ENCODE peak calls at places on chromosomes 11 and 22, in five cellular contexts. T is GM23338, N is fibroblast of lung, S is left ventricle myocardium inferior, I is fibroblast of mammary gland. Z is an unnamed sample.

GRCh38 chr11:43197357-43197756 is 114.4 kb upstream of the API5 start:
- DNase-seq in T (no peak), N (no peak), S (no peak), I (no peak), Z (no peak)

GRCh38 chr22:49299821-49300231 is 527.8 kb downstream of the BRD1 start:
- DNase-seq in T (no peak), N (no peak), S (no peak), I (no peak), Z (no peak)

GRCh38 chr22:41603873-41604332 is 14.3 kb upstream of the PMM1 start:
- DNase-seq in T (no peak), N (no peak), S (no peak), I (no peak), Z (no peak)

GRCh38 chr11:44008698-44009097 is 39.1 kb upstream of the ACCSL start:
- DNase-seq in T (no peak), N (no peak), S (no peak), I (no peak), Z (no peak)

GRCh38 chr11:102429691-102430090 is 22.9 kb downstream of the TMEM123 start:
- DNase-seq in T (no peak), N (no peak), S (no peak), I (no peak), Z (no peak)

GRCh38 chr11:116885951-116886629 is 48.7 kb upstream of the APOA1 start:
- DNase-seq in T (no peak), N (peak), S (no peak), I (peak), Z (no peak)

GRCh38 chr11:122879785-122880184 is 2.8 kb upstream of the JHY start:
- DNase-seq in T (peak), N (no peak), S (no peak), I (no peak), Z (no peak)

GRCh38 chr11:92642146-92642919 is 327.1 kb upstream of the MTNR1B start:
- DNase-seq in T (no peak), N (no peak), S (no peak), I (no peak), Z (peak)

GRCh38 chr11:111207213-111207612 is 38.3 kb upstream of the POU2AF2 start:
- DNase-seq in T (no peak), N (no peak), S (no peak), I (no peak), Z (no peak)

GRCh38 chr11:46127150-46127638 is 5.9 kb upstream of the PHF21A start:
- DNase-seq in T (peak), N (peak), S (no peak), I (peak), Z (peak)

GRCh38 chr11:59262419-59262818 is 49.7 kb upstream of the MPEG1 start:
- DNase-seq in T (no peak), N (no peak), S (no peak), I (no peak), Z (no peak)

GRCh38 chr11:117437041-117437790 is 109.6 kb downstream of the CEP164 start:
- DNase-seq in T (no peak), N (no peak), S (no peak), I (no peak), Z (no peak)

GRCh38 chr11:65506770-65507485 is 8.1 kb downstream of the MALAT1 start:
- DNase-seq in T (peak), N (peak), S (no peak), I (peak), Z (peak)

GRCh38 chr22:27804683-27805297 is 3.2 kb upstream of the MN1 start:
- DNase-seq in T (peak), N (peak), S (peak), I (peak), Z (no peak)

GRCh38 chr11:46295312-46295995 is 18.0 kb downstream of the CREB3L1 start:
- DNase-seq in T (peak), N (peak), S (peak), I (peak), Z (peak)

GRCh38 chr11:131157678-131158077 is 212.7 kb upstream of the NTM start:
- DNase-seq in T (no peak), N (no peak), S (no peak), I (no peak), Z (no peak)

GRCh38 chr22:49995413-49996191 is 17.0 kb downstream of the IL17REL start:
- DNase-seq in T (no peak), N (no peak), S (no peak), I (no peak), Z (no peak)

GRCh38 chr11:116312560-116313340 is 460.0 kb downstream of the BUD13 start:
- DNase-seq in T (peak), N (peak), S (peak), I (peak), Z (no peak)

GRCh38 chr11:26399336-26399735 is 67.4 kb downstream of the ANO3 start:
- DNase-seq in T (no peak), N (peak), S (no peak), I (peak), Z (no peak)

GRCh38 chr22:42747701-42748513 is 27.2 kb upstream of the A4GALT start:
- DNase-seq in T (no peak), N (peak), S (no peak), I (peak), Z (peak)

GRCh38 chr11:66906077-66906929 is 49.4 kb downstream of the LRFN4 start:
- DNase-seq in T (no peak), N (peak), S (peak), I (peak), Z (peak)

GRCh38 chr22:24833881-24834495 is 28.0 kb downstream of the SGSM1 start:
- DNase-seq in T (no peak), N (no peak), S (no peak), I (no peak), Z (no peak)

GRCh38 chr22:20970939-20971657 is 4.0 kb downstream of the AIFM3 start:
- DNase-seq in T (no peak), N (no peak), S (no peak), I (no peak), Z (no peak)

GRCh38 chr22:29216873-29217666 is 11.4 kb downstream of the EMID1 start:
- DNase-seq in T (no peak), N (no peak), S (no peak), I (no peak), Z (no peak)

GRCh38 chr11:83241291-83241946 is 44.7 kb downstream of the CCDC90B start:
- DNase-seq in T (peak), N (peak), S (no peak), I (peak), Z (peak)

GRCh38 chr11:70671611-70672010 is 273.3 kb downstream of the CTTN start:
- DNase-seq in T (no peak), N (no peak), S (no peak), I (no peak), Z (no peak)

GRCh38 chr11:116993599-116993998 is 104.6 kb downstream of the SIK3 start:
- DNase-seq in T (peak), N (peak), S (no peak), I (peak), Z (peak)

GRCh38 chr22:49508561-49508960 is 319.1 kb downstream of the BRD1 start:
- DNase-seq in T (no peak), N (no peak), S (no peak), I (no peak), Z (no peak)

GRCh38 chr22:38755155-38755910 is 465 bp downstream of the SUN2 start:
- DNase-seq in T (peak), N (peak), S (peak), I (peak), Z (peak)

GRCh38 chr11:62398011-62398994 is 20.5 kb upstream of the SCGB1A1 start:
- DNase-seq in T (no peak), N (peak), S (peak), I (peak), Z (peak)

GRCh38 chr22:41034741-41035140 is 57.7 kb upstream of the EP300 start:
- DNase-seq in T (no peak), N (no peak), S (no peak), I (no peak), Z (no peak)

GRCh38 chr11:86888164-86888977 is 66.8 kb downstream of the FZD4 start:
- DNase-seq in T (no peak), N (no peak), S (no peak), I (peak), Z (no peak)

GRCh38 chr11:119816660-119817059 is 87.7 kb upstream of the NECTIN1 start:
- DNase-seq in T (peak), N (no peak), S (no peak), I (no peak), Z (peak)

GRCh38 chr22:33923660-33924246 is 3.5 kb upstream of the LARGE1 start:
- DNase-seq in T (peak), N (peak), S (no peak), I (peak), Z (peak)

GRCh38 chr11:77211040-77211451 is 83.0 kb downstream of the MYO7A start:
- DNase-seq in T (no peak), N (no peak), S (no peak), I (no peak), Z (no peak)

GRCh38 chr11:111860257-111860656 is 11.1 kb downstream of the ALG9 start:
- DNase-seq in T (no peak), N (no peak), S (no peak), I (no peak), Z (no peak)

GRCh38 chr11:76802151-76802550 is 19.0 kb downstream of the TSKU start:
- DNase-seq in T (no peak), N (no peak), S (no peak), I (no peak), Z (no peak)

GRCh38 chr11:99351620-99352019 is 330.9 kb downstream of the CNTN5 start:
- DNase-seq in T (no peak), N (peak), S (no peak), I (peak), Z (peak)

GRCh38 chr22:33785283-33785991 is 134.8 kb downstream of the LARGE1 start:
- DNase-seq in T (no peak), N (peak), S (no peak), I (peak), Z (peak)

GRCh38 chr22:46762238-46763050 is at the start of gene TBC1D22A:
- DNase-seq in T (peak), N (peak), S (peak), I (peak), Z (peak)
- TF ChIP-seq CTCF in T (no peak), N (no peak), S (peak), I (no peak), Z (no peak)

GRCh38 chr11:124646148-124646547 is 23.5 kb downstream of the TBRG1 start:
- DNase-seq in T (no peak), N (no peak), S (no peak), I (no peak), Z (no peak)

GRCh38 chr11:124643605-124644425 is 21.2 kb downstream of the TBRG1 start:
- DNase-seq in T (no peak), N (peak), S (no peak), I (peak), Z (peak)

GRCh38 chr11:124642628-124643027 is 20.0 kb downstream of the TBRG1 start:
- DNase-seq in T (no peak), N (no peak), S (no peak), I (no peak), Z (no peak)

GRCh38 chr11:124643042-124643604 is 20.5 kb downstream of the TBRG1 start:
- DNase-seq in T (no peak), N (no peak), S (no peak), I (no peak), Z (no peak)

DNA sequence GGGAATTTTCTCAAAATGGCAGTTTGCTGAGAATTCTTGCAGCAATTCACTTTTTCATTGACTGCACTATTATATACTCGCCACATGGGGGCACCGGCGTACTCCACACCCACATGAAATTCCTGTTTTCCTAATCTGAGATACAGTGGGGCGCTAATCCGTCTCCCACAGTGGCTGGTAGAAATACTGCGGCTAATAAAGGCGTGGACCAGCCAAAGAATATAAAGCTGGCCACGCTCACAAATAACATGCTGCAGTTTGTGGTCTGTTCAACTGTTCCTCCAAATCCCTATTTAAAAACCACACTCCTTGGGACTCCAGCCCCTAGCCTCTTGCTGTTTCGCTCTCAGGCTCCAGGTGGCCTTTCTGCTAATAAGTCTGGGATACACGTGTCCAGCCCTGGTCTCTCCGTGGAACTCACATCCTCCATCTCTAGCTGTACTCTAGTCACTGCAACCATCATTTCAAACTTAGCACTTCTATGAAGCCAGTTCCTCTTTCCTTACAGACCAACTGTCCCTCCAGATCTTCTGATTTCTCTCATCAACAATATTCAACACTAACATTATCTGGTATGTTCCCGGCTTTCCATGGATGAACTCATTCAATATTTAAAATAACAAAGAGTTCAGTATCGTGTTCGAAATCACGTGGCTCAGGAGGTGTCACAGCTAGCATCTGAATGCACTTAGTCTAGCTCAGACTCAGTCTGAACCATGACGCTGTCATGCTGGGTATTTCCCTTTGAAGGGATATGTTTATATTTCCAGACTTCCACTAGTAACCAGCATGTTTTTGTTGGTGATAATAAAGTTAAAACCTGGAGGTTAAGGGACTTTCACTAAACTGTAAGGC is 22.0 kb downstream of the TBRG1 start:
- DNase-seq in T (peak), N (peak), S (peak), I (peak), Z (peak)
- H3K4me3 ChIP-seq in T (no peak), N (no peak), S (peak), I (no peak), Z (peak)

GRCh38 chr11:126352163-126352562 is 3.3 kb upstream of the ST3GAL4 start:
- DNase-seq in T (no peak), N (no peak), S (no peak), I (no peak), Z (no peak)
- TF ChIP-seq CTCF in T (no peak), N (no peak), S (no peak), I (no peak), Z (no peak)

GRCh38 chr22:44181912-44182590 is 1.3 kb downstream of the PARVG start:
- DNase-seq in T (no peak), N (no peak), S (no peak), I (no peak), Z (no peak)
- H3K4me3 ChIP-seq in T (no peak), N (no peak), S (peak), I (no peak), Z (no peak)

DNA sequence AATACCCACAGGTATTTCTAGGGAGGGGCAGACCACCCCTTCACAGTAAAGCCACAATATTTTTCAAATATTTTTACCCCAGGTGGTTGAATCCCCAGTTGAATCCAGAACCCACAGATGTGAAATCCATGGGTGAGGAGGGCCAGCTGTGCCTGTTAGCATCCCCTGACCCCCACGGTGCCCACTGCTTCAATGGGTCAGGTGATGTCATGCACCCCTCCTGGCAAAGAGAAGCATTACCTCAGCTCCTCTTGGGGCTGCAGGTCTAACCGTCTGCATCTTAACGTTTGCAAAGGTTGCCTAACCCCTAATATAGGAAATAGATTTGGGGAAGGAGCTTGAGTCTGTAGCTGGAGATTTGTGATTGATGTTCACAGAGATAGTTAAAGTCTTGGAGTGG is 24.7 kb upstream of the IL17RA start:
- DNase-seq in T (peak), N (no peak), S (no peak), I (no peak), Z (no peak)
- TF ChIP-seq CTCF in T (no peak), N (no peak), S (no peak), I (no peak), Z (no peak)

DNA sequence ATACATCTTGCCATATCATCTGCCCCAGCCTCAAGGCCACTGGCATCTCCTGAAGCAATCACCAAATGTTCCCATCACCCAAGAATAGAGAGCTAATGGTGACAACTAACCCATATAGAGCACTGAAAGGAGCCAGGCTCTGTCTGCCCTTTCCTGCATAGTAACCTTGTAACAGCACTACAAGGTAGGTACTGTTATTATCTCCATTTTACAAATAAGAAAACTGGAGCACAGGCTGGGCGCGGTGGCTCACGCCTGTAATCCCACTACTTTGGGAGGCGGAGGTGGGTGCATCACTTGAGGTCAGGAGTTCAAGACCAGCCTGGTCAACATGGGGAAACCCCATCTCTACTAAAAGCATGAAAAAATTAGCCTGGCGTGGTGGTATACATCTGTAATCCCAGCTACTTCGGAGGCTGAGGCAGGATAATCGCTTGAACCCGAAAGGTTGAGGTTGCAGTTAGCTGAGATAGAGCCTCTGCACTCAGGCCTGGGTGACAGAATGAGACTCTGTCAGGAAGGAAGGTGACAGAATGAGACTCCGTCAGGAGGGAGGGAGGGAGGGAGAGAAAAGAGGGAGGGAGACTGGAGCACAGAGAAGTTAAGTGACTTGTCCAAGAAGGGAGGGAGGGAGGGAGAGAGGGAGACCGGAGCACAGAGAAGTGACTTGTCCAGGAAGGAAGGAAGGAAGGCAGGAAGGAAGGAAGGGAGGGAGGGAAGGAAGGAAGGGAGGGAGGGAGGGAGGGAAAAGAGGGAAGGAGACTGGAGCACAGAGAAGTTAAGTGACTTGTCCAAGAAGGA is 2.2 kb downstream of the SLC35F2 start:
- DNase-seq in T (peak), N (no peak), S (no peak), I (no peak), Z (no peak)
- H3K4me3 ChIP-seq in T (peak), N (no peak), S (no peak), I (peak), Z (no peak)

GRCh38 chr11:1842149-1843097 is 3.6 kb downstream of the TNNI2 start:
- DNase-seq in T (no peak), N (no peak), S (peak), I (no peak), Z (no peak)
- TF ChIP-seq CTCF in T (no peak), N (no peak), S (no peak), I (no peak), Z (no peak)

GRCh38 chr11:45104790-45105084 is 41.7 kb upstream of the PRDM11 start:
- DNase-seq in T (no peak), N (no peak), S (no peak), I (no peak), Z (no peak)

GRCh38 chr11:45100338-45100737 is 46.1 kb upstream of the PRDM11 start:
- DNase-seq in T (peak), N (no peak), S (no peak), I (peak), Z (no peak)

GRCh38 chr11:45102810-45103621 is 43.4 kb upstream of the PRDM11 start:
- DNase-seq in T (peak), N (peak), S (no peak), I (peak), Z (peak)

GRCh38 chr11:45104006-45104789 is 42.2 kb upstream of the PRDM11 start:
- DNase-seq in T (no peak), N (no peak), S (no peak), I (no peak), Z (no peak)

GRCh38 chr11:45102361-45102809 is 44.1 kb upstream of the PRDM11 start:
- DNase-seq in T (no peak), N (peak), S (no peak), I (no peak), Z (no peak)
- H3K4me3 ChIP-seq in T (no peak), N (no peak), S (no peak), I (no peak), Z (no peak)

GRCh38 chr11:73182824-73183321 is 35.2 kb upstream of the P2RY2 start:
- DNase-seq in T (peak), N (no peak), S (peak), I (no peak), Z (no peak)
- TF ChIP-seq CTCF in T (peak), N (no peak), S (peak), I (no peak), Z (peak)

DNA sequence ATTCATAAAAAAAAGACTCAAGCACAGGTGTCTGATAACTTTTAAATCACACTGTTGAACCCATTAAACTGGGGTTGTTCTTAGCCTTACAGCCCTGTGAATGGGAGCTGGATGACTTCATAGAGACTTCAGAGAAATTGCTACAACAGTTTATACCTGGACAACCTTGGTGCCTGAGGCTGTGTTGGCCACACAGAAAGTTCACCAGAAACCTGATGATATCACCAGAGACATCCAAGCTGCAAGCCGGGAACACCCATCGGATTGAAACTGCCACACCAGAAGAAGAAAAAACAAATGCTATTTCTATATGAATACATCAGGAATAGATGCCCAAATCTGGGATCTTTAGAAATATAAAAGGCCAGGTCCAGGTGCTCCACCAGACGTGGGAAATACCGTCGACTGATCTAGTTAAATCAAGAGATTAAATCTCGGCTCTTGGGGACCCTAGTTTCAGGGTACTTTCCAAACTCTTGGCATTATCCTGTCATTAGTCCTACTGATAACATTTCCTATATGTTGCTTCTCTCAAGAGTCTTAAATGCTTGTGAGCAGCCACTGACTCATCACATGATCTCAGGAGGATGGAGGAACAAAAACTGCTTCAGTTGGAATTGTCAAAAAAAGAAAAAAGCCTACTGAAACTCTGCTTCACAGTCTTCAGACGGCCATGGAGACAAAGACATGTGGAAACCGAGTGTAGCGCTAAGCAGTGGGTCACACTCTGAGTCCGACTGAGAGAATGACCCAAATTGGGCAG is 28.6 kb upstream of the APOL5 start:
- DNase-seq in T (no peak), N (no peak), S (no peak), I (peak), Z (no peak)
- H3K4me3 ChIP-seq in T (no peak), N (no peak), S (no peak), I (no peak), Z (no peak)

Z was measured in brain microvascular endothelial cell.